ENCODE peak calls at places on chromosomes 6 and 20, in nine cellular contexts. L is fibroblast of lung; G is AG04450; N is right atrium auricular region; K is psoas muscle; T is CD8-positive, alpha-beta T cell; U is kidney epithelial cell; Y is hepatocyte; I is Panc1. R is an unnamed sample.

GRCh38 chr20:33249456-33249855 is 13.7 kb downstream of the BPIFA1 start:
- DNase-seq in T (no peak), N (no peak), Y (no peak), I (no peak), L (no peak), G (no peak), U (no peak), K (no peak), R (no peak)

GRCh38 chr20:33277471-33278441 is 5.3 kb upstream of the BPIFB1 start:
- DNase-seq in U (no peak), N (no peak), K (no peak), L (no peak), I (no peak), G (no peak), Y (no peak), T (no peak), R (no peak)

GRCh38 chr6:53205778-53206177 is 57.1 kb upstream of the GCM1 start:
- DNase-seq in G (no peak), K (no peak), T (no peak), Y (no peak), U (no peak), N (no peak), L (no peak), I (no peak), R (no peak)

GRCh38 chr20:63349516-63349895 is 11.6 kb downstream of the CHRNA4 start:
- DNase-seq in G (no peak), T (no peak), Y (no peak), N (no peak), U (no peak), K (no peak), I (no peak), L (no peak), R (no peak)

GRCh38 chr20:39935921-39936320 is 753.1 kb downstream of the MAFB start:
- DNase-seq in N (no peak), I (no peak), L (no peak), K (no peak), U (no peak), Y (no peak), T (no peak), G (no peak), R (no peak)

GRCh38 chr6:12069891-12070529 is 57.9 kb downstream of the HIVEP1 start:
- DNase-seq in U (no peak), Y (no peak), G (no peak), N (no peak), T (no peak), K (no peak), I (no peak), L (no peak), R (no peak)

GRCh38 chr6:144284753-144285547 is at the start of gene UTRN:
- DNase-seq in I (no peak), G (peak; percentile 60), T (peak; percentile 27), N (peak; percentile 85), L (peak; percentile 87), U (no peak), Y (peak; percentile 88), K (peak; percentile 88), R (no peak)

GRCh38 chr6:10368841-10369240 is 46.0 kb downstream of the TFAP2A start:
- DNase-seq in U (no peak), K (no peak), L (no peak), G (no peak), T (no peak), N (no peak), Y (no peak), I (no peak), R (no peak)

GRCh38 chr20:51445591-51445990 is 96.9 kb downstream of the NFATC2 start:
- DNase-seq in L (no peak), Y (no peak), K (no peak), N (no peak), U (no peak), G (no peak), I (no peak), T (no peak), R (no peak)

GRCh38 chr20:51446656-51447055 is 95.9 kb downstream of the NFATC2 start:
- DNase-seq in L (peak; percentile 81), T (no peak), K (no peak), N (no peak), G (no peak), Y (peak; percentile 67), U (peak; percentile 56), I (peak; percentile 41), R (peak; percentile 28)

GRCh38 chr20:51446230-51446629 is 96.3 kb downstream of the NFATC2 start:
- DNase-seq in L (no peak), I (no peak), N (no peak), U (no peak), Y (no peak), G (no peak), T (no peak), K (no peak), R (no peak)

GRCh38 chr20:51447765-51448148 is 94.8 kb downstream of the NFATC2 start:
- DNase-seq in I (no peak), N (no peak), K (no peak), L (no peak), Y (no peak), T (no peak), G (no peak), U (no peak), R (no peak)

GRCh38 chr20:51447097-51447764 is 95.3 kb downstream of the NFATC2 start:
- DNase-seq in T (no peak), I (peak; percentile 54), K (peak; percentile 79), L (peak; percentile 98), N (peak; percentile 82), U (peak; percentile 81), Y (peak; percentile 79), G (peak; percentile 91), R (peak; percentile 94)
- H3K4me3 ChIP-seq in T (no peak overlapping the region), I (no peak overlapping the region), K (no peak overlapping the region), L (no peak overlapping the region), N (no peak overlapping the region), U (no peak overlapping the region), Y (no peak overlapping the region), G (peak overlapping the region; percentile 37), R (no peak overlapping the region)

GRCh38 chr20:57694481-57694880 is 15.3 kb downstream of the PMEPA1 start:
- DNase-seq in Y (no peak), N (no peak), T (no peak), L (no peak), G (no peak), K (no peak), I (no peak), U (no peak), R (no peak)

GRCh38 chr20:57693002-57693582 is 16.7 kb downstream of the PMEPA1 start:
- DNase-seq in Y (peak; percentile 85), G (no peak), L (peak; percentile 85), I (no peak), U (peak; percentile 84), K (no peak), T (peak; percentile 28), N (no peak), R (no peak)

GRCh38 chr20:57692393-57692792 is 17.4 kb downstream of the PMEPA1 start:
- DNase-seq in Y (no peak), T (no peak), U (no peak), I (no peak), G (no peak), K (no peak), L (no peak), N (no peak), R (no peak)

GRCh38 chr20:57695012-57695411 is 14.8 kb downstream of the PMEPA1 start:
- DNase-seq in L (peak; percentile 83), T (peak; percentile 32), U (no peak), N (no peak), K (no peak), I (no peak), Y (no peak), G (no peak), R (no peak)

GRCh38 chr20:57693670-57694329 is 16.0 kb downstream of the PMEPA1 start:
- DNase-seq in I (no peak), T (no peak), G (no peak), L (no peak), Y (no peak), N (no peak), K (no peak), U (no peak), R (no peak)
- TF ChIP-seq CTCF in I (no peak), T (no peak), G (no peak), L (no peak), Y (no peak), N (no peak), K (no peak), U (no peak), R (no peak)

GRCh38 chr6:129748901-129749748 is 39.1 kb upstream of the ARHGAP18 start:
- DNase-seq in K (no peak), N (no peak), L (peak; percentile 80), Y (no peak), G (no peak), I (no peak), U (peak; percentile 54), T (no peak), R (peak; percentile 49)

GRCh38 chr6:129750390-129750789 is 40.4 kb upstream of the ARHGAP18 start:
- DNase-seq in T (no peak), Y (no peak), U (no peak), K (no peak), N (no peak), L (no peak), I (no peak), G (no peak), R (no peak)

GRCh38 chr6:129747588-129748112 is 37.7 kb upstream of the ARHGAP18 start:
- DNase-seq in Y (no peak), K (no peak), I (no peak), G (no peak), T (no peak), L (no peak), N (no peak), U (no peak), R (no peak)

GRCh38 chr6:129748212-129748900 is 38.4 kb upstream of the ARHGAP18 start:
- DNase-seq in L (peak; percentile 47), N (no peak), Y (peak; percentile 37), T (peak; percentile 25), K (no peak), G (no peak), U (peak; percentile 39), I (no peak), R (no peak)

GRCh38 chr6:129749749-129750120 is 39.8 kb upstream of the ARHGAP18 start:
- DNase-seq in G (no peak), L (peak; percentile 83), N (no peak), I (no peak), T (no peak), K (no peak), Y (no peak), U (no peak), R (peak; percentile 35)
- H3K27me3 ChIP-seq in G (no peaks in the 10 kb centered on the region), L (no peaks in the 10 kb centered on the region), N (no peaks in the 10 kb centered on the region), I (no peaks in the 10 kb centered on the region), T (no peaks in the 10 kb centered on the region), K (no peaks in the 10 kb centered on the region), Y (no peaks in the 10 kb centered on the region), U (no peaks in the 10 kb centered on the region), R (no peaks in the 10 kb centered on the region)

DNA sequence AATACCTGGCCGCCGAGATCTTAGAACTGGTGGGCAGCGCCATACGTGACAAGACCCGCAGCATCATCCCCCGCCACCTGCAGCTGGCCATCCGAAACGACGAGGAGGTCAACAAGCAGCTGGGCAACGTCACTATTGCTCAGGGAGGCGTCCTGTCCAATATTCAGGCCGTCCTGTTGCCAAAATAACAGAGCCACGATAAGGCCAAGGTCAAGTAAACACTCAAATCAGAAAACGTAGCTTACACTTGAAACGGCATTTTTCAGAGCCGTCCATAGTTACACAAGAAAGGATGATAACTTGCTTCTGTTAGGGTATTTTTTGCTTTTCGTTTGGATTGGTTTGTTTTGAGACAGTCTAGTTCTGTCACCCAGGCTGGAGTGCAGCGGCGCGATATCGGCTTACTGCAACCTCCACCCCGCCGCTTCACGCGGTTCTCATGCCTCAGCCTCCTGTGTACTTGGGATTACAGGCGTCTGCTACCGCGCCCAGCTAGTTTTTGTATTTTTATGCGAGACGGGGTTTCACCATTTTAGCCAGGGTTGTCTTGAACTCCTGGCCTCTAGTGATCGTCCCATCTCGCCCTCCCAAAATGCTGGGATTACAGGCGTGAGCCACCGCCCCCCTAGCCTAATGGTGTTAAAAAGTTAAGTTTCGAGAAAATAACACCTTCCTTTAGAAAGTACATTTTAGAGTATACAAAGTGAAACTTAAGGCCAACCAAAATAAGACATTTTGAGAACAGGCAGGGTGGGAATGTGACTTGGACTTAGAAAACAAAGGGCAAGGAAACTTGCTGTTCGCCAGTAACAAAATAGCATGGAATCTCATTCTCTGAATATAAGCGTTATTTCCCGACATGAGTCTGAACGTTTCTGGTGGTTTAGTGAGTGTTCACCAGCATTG is 42.8 kb upstream of the HFE start:
- DNase-seq in I (no peak), T (peak; percentile 40), U (no peak), K (peak; percentile 77), N (peak; percentile 86), G (no peak), Y (no peak), L (peak; percentile 35), R (no peak)
- H3K4me3 ChIP-seq in I (peak overlapping the region; percentile 52), T (peak overlapping the region; percentile 76), U (peak overlapping the region; percentile 40), K (peak overlapping the region; percentile 61), N (peak overlapping the region; percentile 43), G (peak overlapping the region; percentile 66), Y (no peak overlapping the region), L (peak overlapping the region; percentile 17), R (peak overlapping the region; percentile 41)

R was measured in BJ.